ENCODE peak calls at places on chromosomes 11 and 22, in four cellular contexts. One of them, this sample, is unnamed.

GRCh38 chr11:93817426-93818348 is 32.7 kb downstream of the VSTM5 start:
- DNase-seq in IMR-90: no peak
- DNase-seq in sigmoid colon: no peak
- DNase-seq in naive thymus-derived CD4-positive, alpha-beta T cell: no peak
- DNase-seq in this sample: no peak

GRCh38 chr11:119671048-119671447 is 58.0 kb downstream of the NECTIN1 start:
- DNase-seq in IMR-90: peak
- DNase-seq in sigmoid colon: peak
- DNase-seq in naive thymus-derived CD4-positive, alpha-beta T cell: no peak
- DNase-seq in this sample: no peak

GRCh38 chr22:31637938-31638618 is 23.9 kb downstream of the PISD start:
- DNase-seq in IMR-90: no peak
- DNase-seq in sigmoid colon: no peak
- DNase-seq in naive thymus-derived CD4-positive, alpha-beta T cell: no peak
- DNase-seq in this sample: no peak

GRCh38 chr11:78072455-78072854 is 7.2 kb downstream of the NDUFC2 start:
- DNase-seq in IMR-90: no peak
- DNase-seq in sigmoid colon: no peak
- DNase-seq in naive thymus-derived CD4-positive, alpha-beta T cell: no peak
- DNase-seq in this sample: no peak

GRCh38 chr11:2792376-2793250 is 92.8 kb upstream of the KCNQ1OT1 start:
- DNase-seq in IMR-90: no peak
- DNase-seq in sigmoid colon: peak
- DNase-seq in naive thymus-derived CD4-positive, alpha-beta T cell: no peak
- DNase-seq in this sample: no peak

GRCh38 chr11:74870485-74870884 is 78.4 kb downstream of the XRRA1 start:
- DNase-seq in IMR-90: peak
- DNase-seq in sigmoid colon: no peak
- DNase-seq in naive thymus-derived CD4-positive, alpha-beta T cell: no peak
- DNase-seq in this sample: no peak

GRCh38 chr11:66848671-66849500 is 5.6 kb downstream of the RCE1 start:
- DNase-seq in IMR-90: no peak
- DNase-seq in sigmoid colon: peak
- DNase-seq in naive thymus-derived CD4-positive, alpha-beta T cell: no peak
- DNase-seq in this sample: no peak

GRCh38 chr11:115423728-115424459 is 80.3 kb downstream of the CADM1 start:
- DNase-seq in IMR-90: peak
- DNase-seq in sigmoid colon: no peak
- DNase-seq in naive thymus-derived CD4-positive, alpha-beta T cell: no peak
- DNase-seq in this sample: no peak

GRCh38 chr11:95373241-95373640 is 142.2 kb upstream of the SESN3 start:
- DNase-seq in IMR-90: no peak
- DNase-seq in sigmoid colon: no peak
- DNase-seq in naive thymus-derived CD4-positive, alpha-beta T cell: no peak
- DNase-seq in this sample: no peak

GRCh38 chr22:27531782-27532530 is 269.6 kb downstream of the MN1 start:
- DNase-seq in IMR-90: peak
- DNase-seq in sigmoid colon: no peak
- DNase-seq in naive thymus-derived CD4-positive, alpha-beta T cell: no peak
- DNase-seq in this sample: no peak

GRCh38 chr22:24355574-24355973 is 71.8 kb upstream of the ADORA2A start:
- DNase-seq in IMR-90: no peak
- DNase-seq in sigmoid colon: no peak
- DNase-seq in naive thymus-derived CD4-positive, alpha-beta T cell: no peak
- DNase-seq in this sample: no peak

GRCh38 chr11:79100093-79100704 is 340.6 kb downstream of the TENM4 start:
- DNase-seq in IMR-90: peak
- DNase-seq in sigmoid colon: no peak
- DNase-seq in naive thymus-derived CD4-positive, alpha-beta T cell: no peak
- DNase-seq in this sample: no peak

GRCh38 chr11:3614742-3615171 is 27.0 kb downstream of the ART5 start:
- DNase-seq in IMR-90: no peak
- DNase-seq in sigmoid colon: no peak
- DNase-seq in naive thymus-derived CD4-positive, alpha-beta T cell: peak
- DNase-seq in this sample: peak

GRCh38 chr11:126433244-126433846 is 77.9 kb downstream of the ST3GAL4 start:
- DNase-seq in IMR-90: no peak
- DNase-seq in sigmoid colon: no peak
- DNase-seq in naive thymus-derived CD4-positive, alpha-beta T cell: no peak
- DNase-seq in this sample: no peak

GRCh38 chr11:109772846-109773400 is 320.3 kb upstream of the ZC3H12C start:
- DNase-seq in IMR-90: no peak
- DNase-seq in sigmoid colon: no peak
- DNase-seq in naive thymus-derived CD4-positive, alpha-beta T cell: no peak
- DNase-seq in this sample: no peak

GRCh38 chr11:78277314-78277994 is 88.7 kb downstream of the USP35 start:
- DNase-seq in IMR-90: no peak
- DNase-seq in sigmoid colon: no peak
- DNase-seq in naive thymus-derived CD4-positive, alpha-beta T cell: no peak
- DNase-seq in this sample: no peak

GRCh38 chr11:47171057-47171838 is 5.4 kb downstream of the ARFGAP2 start:
- DNase-seq in IMR-90: no peak
- DNase-seq in sigmoid colon: no peak
- DNase-seq in naive thymus-derived CD4-positive, alpha-beta T cell: no peak
- DNase-seq in this sample: no peak

GRCh38 chr22:37309221-37310074 is 27.1 kb downstream of the CYTH4 start:
- DNase-seq in IMR-90: no peak
- DNase-seq in sigmoid colon: no peak
- DNase-seq in naive thymus-derived CD4-positive, alpha-beta T cell: no peak
- DNase-seq in this sample: no peak
- H3K27ac ChIP-seq in IMR-90: peak
- H3K27ac ChIP-seq in sigmoid colon: no peak
- H3K27ac ChIP-seq in naive thymus-derived CD4-positive, alpha-beta T cell: peak
- H3K27ac ChIP-seq in this sample: no peak

DNA sequence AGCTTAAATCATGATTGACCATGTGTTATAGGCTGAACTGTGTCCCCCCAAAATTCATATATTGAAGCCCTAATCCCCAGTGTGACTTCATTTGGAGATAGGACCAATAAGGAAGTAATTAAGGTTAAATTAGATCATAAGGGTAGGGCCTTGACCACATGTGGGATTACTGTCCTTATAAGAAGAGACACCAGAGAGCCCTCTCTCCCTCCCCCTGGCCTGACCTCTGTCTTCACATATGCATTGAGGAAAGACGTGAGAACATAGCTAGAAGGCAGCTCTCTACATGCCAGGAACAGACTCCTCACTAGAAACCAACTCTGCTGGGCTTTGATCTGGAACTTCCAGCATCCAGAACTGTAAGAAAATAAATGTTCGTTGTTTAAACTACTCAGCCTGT is 13.6 kb upstream of the NUP50 start:
- DNase-seq in IMR-90: no peak
- DNase-seq in sigmoid colon: no peak
- DNase-seq in naive thymus-derived CD4-positive, alpha-beta T cell: no peak
- DNase-seq in this sample: no peak
- H3K27ac ChIP-seq in IMR-90: peak
- H3K27ac ChIP-seq in sigmoid colon: no peak
- H3K27ac ChIP-seq in naive thymus-derived CD4-positive, alpha-beta T cell: no peak
- H3K27ac ChIP-seq in this sample: no peak

GRCh38 chr11:76665921-76666351 is 4.6 kb downstream of the LRRC32 start:
- DNase-seq in IMR-90: no peak
- DNase-seq in sigmoid colon: peak
- DNase-seq in naive thymus-derived CD4-positive, alpha-beta T cell: no peak
- DNase-seq in this sample: no peak
- H3K27ac ChIP-seq in IMR-90: no peak
- H3K27ac ChIP-seq in sigmoid colon: peak
- H3K27ac ChIP-seq in naive thymus-derived CD4-positive, alpha-beta T cell: no peak
- H3K27ac ChIP-seq in this sample: no peak

DNA sequence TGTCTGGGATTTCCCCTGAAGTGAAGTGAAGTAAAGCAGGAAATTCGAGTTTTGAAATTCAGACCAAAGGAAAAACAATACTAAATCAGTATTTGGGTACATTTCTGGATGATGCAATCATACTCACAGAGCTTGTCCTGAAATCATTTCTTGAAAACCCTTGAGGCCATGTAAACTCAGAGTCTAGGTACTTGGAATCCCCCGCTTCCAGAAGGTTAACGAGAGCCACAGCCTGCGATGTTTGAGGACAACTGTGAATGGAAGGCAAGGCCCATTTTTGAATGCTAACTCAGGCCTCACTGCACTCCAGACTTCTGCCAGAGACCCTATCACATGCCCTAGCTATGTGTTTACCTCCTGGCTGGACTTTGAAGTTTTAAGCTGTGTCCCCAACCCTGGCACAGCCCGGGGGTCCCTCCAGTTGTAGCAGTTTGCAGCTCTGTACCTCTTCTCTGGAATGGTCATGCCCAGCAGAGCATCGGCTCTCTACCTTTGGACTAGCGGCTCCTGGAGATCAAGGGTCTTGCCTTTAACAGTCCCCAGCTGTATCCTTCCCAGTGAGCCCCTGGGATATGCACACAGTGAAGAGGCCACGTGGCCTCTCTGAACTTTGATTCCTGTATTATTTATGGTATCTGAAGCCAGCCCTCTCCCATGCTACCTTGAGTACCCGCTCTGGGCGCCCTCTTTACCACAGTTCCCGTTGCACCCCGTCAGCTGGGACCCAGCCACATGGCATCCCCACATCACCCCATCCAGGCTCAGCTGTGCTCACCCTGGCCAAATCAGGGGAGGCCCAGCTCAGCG is 5.6 kb upstream of the FTH1 start:
- DNase-seq in IMR-90: peak
- DNase-seq in sigmoid colon: no peak
- DNase-seq in naive thymus-derived CD4-positive, alpha-beta T cell: no peak
- DNase-seq in this sample: peak
- H3K27ac ChIP-seq in IMR-90: peak
- H3K27ac ChIP-seq in sigmoid colon: peak
- H3K27ac ChIP-seq in naive thymus-derived CD4-positive, alpha-beta T cell: peak
- H3K27ac ChIP-seq in this sample: peak

DNA sequence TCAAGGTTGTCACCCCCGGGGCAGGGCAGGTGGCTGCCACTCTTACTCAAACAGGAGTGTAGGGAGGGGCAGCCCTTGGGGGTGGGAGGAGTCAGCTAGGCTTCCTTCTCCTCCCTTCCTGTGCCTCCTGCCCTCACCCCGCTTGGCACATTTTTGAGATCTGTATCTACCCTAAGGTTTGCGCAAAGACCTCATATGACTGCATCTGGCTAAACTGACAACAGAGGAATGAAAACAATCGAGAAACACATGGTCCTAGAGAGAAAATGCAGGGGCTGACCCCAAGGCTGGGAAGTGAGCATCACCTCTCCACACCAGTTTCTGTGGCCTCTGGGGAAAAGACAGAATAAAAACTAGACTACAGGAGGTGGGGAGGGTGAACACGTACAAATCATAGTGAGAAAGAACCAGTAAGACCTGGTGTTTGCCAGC is 28.1 kb downstream of the IGSF9B start:
- DNase-seq in IMR-90: no peak
- DNase-seq in sigmoid colon: no peak
- DNase-seq in naive thymus-derived CD4-positive, alpha-beta T cell: no peak
- DNase-seq in this sample: peak
- H3K27ac ChIP-seq in IMR-90: no peak
- H3K27ac ChIP-seq in sigmoid colon: no peak
- H3K27ac ChIP-seq in naive thymus-derived CD4-positive, alpha-beta T cell: peak
- H3K27ac ChIP-seq in this sample: no peak

GRCh38 chr11:63903884-63904283 is 13.1 kb downstream of the RCOR2 start:
- DNase-seq in IMR-90: no peak
- DNase-seq in sigmoid colon: no peak
- DNase-seq in naive thymus-derived CD4-positive, alpha-beta T cell: no peak
- DNase-seq in this sample: no peak
- H3K27ac ChIP-seq in IMR-90: no peak
- H3K27ac ChIP-seq in sigmoid colon: no peak
- H3K27ac ChIP-seq in naive thymus-derived CD4-positive, alpha-beta T cell: no peak
- H3K27ac ChIP-seq in this sample: no peak

GRCh38 chr11:57318178-57318577 is 6.6 kb downstream of the TNKS1BP1 start:
- DNase-seq in IMR-90: peak
- DNase-seq in sigmoid colon: peak
- DNase-seq in naive thymus-derived CD4-positive, alpha-beta T cell: no peak
- DNase-seq in this sample: no peak

GRCh38 chr11:57315491-57315890 is 9.3 kb downstream of the TNKS1BP1 start:
- DNase-seq in IMR-90: peak
- DNase-seq in sigmoid colon: no peak
- DNase-seq in naive thymus-derived CD4-positive, alpha-beta T cell: no peak
- DNase-seq in this sample: no peak

GRCh38 chr11:57313788-57314135 is 11.0 kb downstream of the TNKS1BP1 start:
- DNase-seq in IMR-90: no peak
- DNase-seq in sigmoid colon: no peak
- DNase-seq in naive thymus-derived CD4-positive, alpha-beta T cell: no peak
- DNase-seq in this sample: no peak

GRCh38 chr11:57314221-57314973 is 10.4 kb downstream of the TNKS1BP1 start:
- DNase-seq in IMR-90: no peak
- DNase-seq in sigmoid colon: peak
- DNase-seq in naive thymus-derived CD4-positive, alpha-beta T cell: no peak
- DNase-seq in this sample: no peak

GRCh38 chr11:57316017-57316416 is 8.7 kb downstream of the TNKS1BP1 start:
- DNase-seq in IMR-90: no peak
- DNase-seq in sigmoid colon: no peak
- DNase-seq in naive thymus-derived CD4-positive, alpha-beta T cell: no peak
- DNase-seq in this sample: no peak
- H3K27ac ChIP-seq in IMR-90: peak
- H3K27ac ChIP-seq in sigmoid colon: no peak
- H3K27ac ChIP-seq in naive thymus-derived CD4-positive, alpha-beta T cell: no peak
- H3K27ac ChIP-seq in this sample: peak

GRCh38 chr11:11972942-11973341 is 35.5 kb downstream of the DKK3 start:
- DNase-seq in IMR-90: no peak
- DNase-seq in sigmoid colon: no peak
- DNase-seq in naive thymus-derived CD4-positive, alpha-beta T cell: no peak
- DNase-seq in this sample: no peak
- H3K27ac ChIP-seq in IMR-90: peak
- H3K27ac ChIP-seq in sigmoid colon: peak
- H3K27ac ChIP-seq in naive thymus-derived CD4-positive, alpha-beta T cell: no peak
- H3K27ac ChIP-seq in this sample: no peak

DNA sequence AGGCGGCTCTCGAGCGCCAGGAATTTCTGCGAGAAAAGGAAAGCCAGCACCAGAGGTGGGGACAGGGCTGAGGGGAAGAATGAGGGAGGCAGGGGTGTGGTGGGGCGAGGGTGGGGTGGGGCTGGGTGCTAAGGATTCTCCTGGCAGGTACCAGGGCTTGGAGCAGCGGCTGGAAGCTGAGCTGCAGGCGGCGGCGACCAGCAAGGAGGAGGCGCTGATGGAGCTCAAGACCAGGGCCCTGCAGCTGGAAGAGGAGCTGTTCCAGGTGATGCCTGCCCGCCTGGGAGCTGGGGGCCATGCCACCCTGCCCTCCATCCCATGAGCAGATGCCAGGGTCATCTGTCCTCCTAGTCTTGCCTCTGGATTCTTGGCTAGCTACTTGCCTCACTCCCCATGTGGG is 9.4 kb downstream of the CCDC88B start:
- DNase-seq in IMR-90: no peak
- DNase-seq in sigmoid colon: no peak
- DNase-seq in naive thymus-derived CD4-positive, alpha-beta T cell: no peak
- DNase-seq in this sample: no peak
- H3K27ac ChIP-seq in IMR-90: no peak
- H3K27ac ChIP-seq in sigmoid colon: no peak
- H3K27ac ChIP-seq in naive thymus-derived CD4-positive, alpha-beta T cell: no peak
- H3K27ac ChIP-seq in this sample: no peak

GRCh38 chr22:42268852-42269406 is 1.5 kb downstream of the TCF20 start:
- DNase-seq in IMR-90: no peak
- DNase-seq in sigmoid colon: no peak
- DNase-seq in naive thymus-derived CD4-positive, alpha-beta T cell: no peak
- DNase-seq in this sample: no peak
- H3K27ac ChIP-seq in IMR-90: no peak
- H3K27ac ChIP-seq in sigmoid colon: no peak
- H3K27ac ChIP-seq in naive thymus-derived CD4-positive, alpha-beta T cell: peak
- H3K27ac ChIP-seq in this sample: peak